ENCODE peak calls at places on chromosomes 2 and 18, in five cellular contexts. G is GM12891, E is K562, A is SK-N-SH, K is GM12878. I is an unnamed sample.

GRCh38 chr2:171553858-171554257 is 31.6 kb downstream of the CYBRD1 start:
- DNase-seq in G (no peak), E (peak; percentile 66), A (peak; percentile 25), K (no peak), I (no peak)

GRCh38 chr2:70935468-70936164 is at the start of gene ATP6V1B1:
- DNase-seq in G (no peak), E (no peak), A (no peak), K (no peak), I (no peak)

GRCh38 chr18:69567813-69568488 is 167.3 kb downstream of the DOK6 start:
- DNase-seq in G (no peak), E (no peak), A (no peak), K (no peak), I (no peak)

GRCh38 chr2:240426797-240427721 is 8.4 kb upstream of the GPC1 start:
- DNase-seq in G (no peak), E (peak; percentile 26), A (no peak), K (no peak), I (no peak)

GRCh38 chr2:215870088-215870490 is 143.3 kb downstream of the MREG start:
- DNase-seq in G (no peak), E (no peak), A (no peak), K (no peak), I (no peak)

GRCh38 chr18:55592572-55592971 is 4.6 kb upstream of the TCF4 start:
- DNase-seq in G (no peak), E (peak; percentile 15), A (no peak), K (no peak), I (no peak)

GRCh38 chr2:38415761-38416291 is 38.8 kb upstream of the ATL2 start:
- DNase-seq in G (no peak), E (no peak), A (no peak), K (no peak), I (no peak)

GRCh38 chr2:96325038-96325883 is at the start of gene ITPRIPL1:
- DNase-seq in G (no peak), E (peak; percentile 56), A (peak; percentile 90), K (no peak), I (peak; percentile 54)

GRCh38 chr2:55875434-55876135 is 48.0 kb downstream of the EFEMP1 start:
- DNase-seq in G (no peak), E (no peak), A (no peak), K (no peak), I (no peak)

GRCh38 chr2:46697830-46698323 is 217.7 kb downstream of the MCFD2 start:
- DNase-seq in G (no peak), E (no peak), A (no peak), K (no peak), I (no peak)

GRCh38 chr2:151560289-151560688 is 150.6 kb downstream of the RIF1 start:
- DNase-seq in G (no peak), E (no peak), A (peak; percentile 8), K (no peak), I (no peak)

GRCh38 chr2:62576276-62576939 is 70.4 kb upstream of the TMEM17 start:
- DNase-seq in G (no peak), E (no peak), A (no peak), K (no peak), I (no peak)

GRCh38 chr2:174158003-174158402 is 90.3 kb downstream of the OLA1 start:
- DNase-seq in G (peak; percentile 14), E (peak; percentile 64), A (peak; percentile 44), K (peak; percentile 16), I (no peak)

GRCh38 chr18:47118986-47119385 is 31.3 kb downstream of the HDHD2 start:
- DNase-seq in G (no peak), E (no peak), A (no peak), K (no peak), I (no peak)

GRCh38 chr2:98436734-98437133 is 7.9 kb upstream of the INPP4A start:
- DNase-seq in G (no peak), E (no peak), A (no peak), K (no peak), I (no peak)

GRCh38 chr2:167758292-167758691 is 489.1 kb downstream of the STK39 start:
- DNase-seq in G (no peak), E (no peak), A (no peak), K (no peak), I (no peak)

GRCh38 chr2:180412224-180412623 is 405.1 kb upstream of the CWC22 start:
- DNase-seq in G (no peak), E (no peak), A (no peak), K (no peak), I (no peak)

GRCh38 chr2:2010266-2010665 is 266.0 kb upstream of the PXDN start:
- DNase-seq in G (no peak), E (no peak), A (no peak), K (no peak), I (no peak)

GRCh38 chr2:68741238-68741637 is 6.6 kb downstream of the ARHGAP25 start:
- DNase-seq in G (no peak), E (no peak), A (no peak), K (no peak), I (no peak)

GRCh38 chr2:164735309-164735919 is 106.2 kb downstream of the COBLL1 start:
- DNase-seq in G (no peak), E (no peak), A (no peak), K (no peak), I (no peak)

GRCh38 chr2:136448435-136448834 is 316.9 kb upstream of the THSD7B start:
- DNase-seq in G (no peak), E (no peak), A (no peak), K (no peak), I (no peak)

GRCh38 chr2:240452471-240453256 is 17.2 kb downstream of the GPC1 start:
- DNase-seq in G (peak; percentile 75), E (peak; percentile 93), A (peak; percentile 98), K (no peak), I (no peak)

DNA sequence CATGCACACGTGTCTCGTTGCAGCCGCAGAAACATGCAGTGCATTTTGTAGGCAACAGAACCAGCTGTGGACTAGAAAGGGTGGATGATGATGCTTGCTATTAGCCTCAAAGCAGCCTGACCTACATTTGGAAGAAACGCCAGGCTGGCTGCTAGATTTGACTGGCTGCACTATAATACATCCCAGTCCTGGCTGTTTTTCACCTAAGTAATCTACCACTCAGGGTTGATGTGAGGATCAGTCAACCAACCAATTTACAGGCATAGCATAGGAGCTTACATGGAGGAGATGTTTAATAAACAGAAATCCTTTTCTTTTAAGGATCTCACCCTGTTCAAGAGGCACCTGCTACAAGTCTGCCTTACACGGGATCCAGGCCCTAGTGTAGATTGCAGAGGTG is 56.3 kb upstream of the SPP2 start:
- DNase-seq in G (no peak), E (no peak), A (no peak), K (no peak), I (no peak)
- TF ChIP-seq TAF1 in G (no peak), E (no peak), A (no peak), K (no peak), I (no peak)

GRCh38 chr18:61922435-61922834 is 29.6 kb upstream of the RNF152 start:
- DNase-seq in G (no peak), E (no peak), A (no peak), K (no peak), I (no peak)
- TF ChIP-seq TAF1 in G (no peak), E (no peak), A (no peak), K (no peak), I (no peak)

GRCh38 chr2:200863655-200864205 is 728 bp downstream of the CLK1 start:
- DNase-seq in G (no peak), E (no peak), A (no peak), K (no peak), I (no peak)

GRCh38 chr2:200860092-200860795 is 4.2 kb downstream of the CLK1 start:
- DNase-seq in G (no peak), E (peak; percentile 15), A (no peak), K (no peak), I (no peak)

GRCh38 chr2:200864206-200864976 is at the start of gene CLK1:
- DNase-seq in G (peak; percentile 76), E (peak; percentile 77), A (peak; percentile 95), K (peak; percentile 74), I (peak; percentile 82)

GRCh38 chr2:200862532-200863000 is 1.9 kb downstream of the CLK1 start:
- DNase-seq in G (no peak), E (no peak), A (peak; percentile 33), K (peak; percentile 40), I (no peak)

GRCh38 chr2:200861617-200862016 is 2.8 kb downstream of the CLK1 start:
- DNase-seq in G (no peak), E (no peak), A (no peak), K (no peak), I (no peak)
- TF ChIP-seq TAF1 in G (no peak), E (no peak), A (no peak), K (no peak), I (no peak)

GRCh38 chr18:51478908-51479307 is 281.4 kb upstream of the MEX3C start:
- DNase-seq in G (no peak), E (no peak), A (no peak), K (no peak), I (no peak)

GRCh38 chr18:51479736-51480135 is 282.3 kb upstream of the MEX3C start:
- DNase-seq in G (no peak), E (no peak), A (no peak), K (no peak), I (no peak)

GRCh38 chr18:51480562-51481261 is 283.2 kb upstream of the MEX3C start:
- DNase-seq in G (no peak), E (no peak), A (no peak), K (no peak), I (no peak)
- TF ChIP-seq TAF1 in G (no peak), E (no peak), A (no peak), K (no peak), I (no peak)